ENCODE peak calls at places on chromosomes 16 and 17, in six cellular contexts. W, Y, D, I, T and F are unnamed samples.

GRCh38 chr17:72928454-72929136 is 163.9 kb downstream of the SLC39A11 start:
- DNase-seq in Y (no peak), I (no peak), W (no peak), D (no peak), T (no peak), F (no peak)

GRCh38 chr17:6048486-6048885 is 21.7 kb upstream of the WSCD1 start:
- DNase-seq in W (no peak), Y (no peak), T (no peak), I (no peak), D (no peak), F (no peak)

GRCh38 chr17:13562271-13562800 is 39.4 kb downstream of the HS3ST3A1 start:
- DNase-seq in I (no peak), T (no peak), W (no peak), D (no peak), Y (peak), F (no peak)

GRCh38 chr17:40886090-40886489 is 1.0 kb upstream of the KRT20 start:
- DNase-seq in D (no peak), Y (peak), I (no peak), T (no peak), W (no peak), F (no peak)

GRCh38 chr16:86964846-86965245 is 352.3 kb downstream of the C16orf95 start:
- DNase-seq in D (no peak), W (no peak), Y (no peak), I (no peak), T (no peak), F (no peak)

GRCh38 chr16:66487580-66488235 is 60.6 kb downstream of the BEAN1 start:
- DNase-seq in Y (no peak), D (no peak), I (no peak), W (no peak), T (no peak), F (no peak)

GRCh38 chr17:17223736-17224135 is 13.2 kb downstream of the FLCN start:
- DNase-seq in Y (no peak), T (no peak), W (no peak), I (no peak), D (no peak), F (no peak)

GRCh38 chr17:6755281-6755680 is 565 bp upstream of the XAF1 start:
- DNase-seq in W (no peak), Y (no peak), T (no peak), D (no peak), I (no peak), F (no peak)

GRCh38 chr17:3946711-3947235 is 17.5 kb downstream of the ATP2A3 start:
- DNase-seq in D (no peak), Y (no peak), T (no peak), W (no peak), I (no peak), F (no peak)

GRCh38 chr17:19405114-19405513 is 5.9 kb upstream of the RNF112 start:
- DNase-seq in Y (no peak), T (no peak), W (no peak), D (no peak), I (no peak), F (no peak)

GRCh38 chr17:78342438-78343098 is 17.3 kb downstream of the SOCS3 start:
- DNase-seq in W (no peak), T (no peak), Y (peak), I (no peak), D (no peak), F (no peak)

GRCh38 chr17:39800540-39800939 is 62.8 kb downstream of the GRB7 start:
- DNase-seq in D (no peak), Y (no peak), T (no peak), I (no peak), W (no peak), F (peak)

GRCh38 chr17:77304051-77304745 is 163.4 kb downstream of the SEC14L1 start:
- DNase-seq in T (no peak), W (peak), Y (no peak), D (no peak), I (no peak), F (no peak)

GRCh38 chr17:70086468-70086867 is 11.4 kb downstream of the KCNJ16 start:
- DNase-seq in Y (no peak), T (no peak), D (no peak), I (no peak), W (no peak), F (no peak)

GRCh38 chr16:7596285-7596684 is 263.6 kb downstream of the RBFOX1 start:
- DNase-seq in W (no peak), T (no peak), D (no peak), I (no peak), Y (no peak), F (no peak)

GRCh38 chr17:66654341-66654740 is 180.6 kb upstream of the CACNG5 start:
- DNase-seq in T (no peak), W (no peak), Y (peak), I (no peak), D (no peak), F (no peak)

GRCh38 chr16:29014561-29015029 is 29.7 kb downstream of the LAT start:
- DNase-seq in T (no peak), I (no peak), Y (no peak), D (no peak), W (no peak), F (no peak)

GRCh38 chr16:87358696-87359095 is 24.9 kb downstream of the FBXO31 start:
- DNase-seq in D (no peak), T (no peak), Y (no peak), I (no peak), W (no peak), F (no peak)

GRCh38 chr17:9999948-10000695 is 95.1 kb upstream of the RCVRN start:
- DNase-seq in T (no peak), D (no peak), I (no peak), W (no peak), Y (no peak), F (no peak)

GRCh38 chr16:73912311-73912710 is 384.3 kb upstream of the PSMD7 start:
- DNase-seq in I (no peak), T (no peak), Y (no peak), D (no peak), W (no peak), F (no peak)

GRCh38 chr16:847681-848445 is 47.3 kb upstream of the GNG13 start:
- DNase-seq in W (no peak), Y (no peak), T (no peak), D (no peak), I (no peak), F (no peak)

GRCh38 chr17:39227364-39227919 is 1.7 kb upstream of the STAC2 start:
- DNase-seq in D (no peak), Y (no peak), I (no peak), T (no peak), W (no peak), F (no peak)

GRCh38 chr17:52048503-52048902 is 110.0 kb downstream of the CA10 start:
- DNase-seq in I (no peak), D (no peak), T (no peak), W (peak), Y (no peak), F (no peak)

GRCh38 chr17:50258647-50259483 is 15.4 kb upstream of the TMEM92 start:
- DNase-seq in I (no peak), W (no peak), Y (no peak), D (no peak), T (no peak), F (no peak)

GRCh38 chr17:19255279-19255678 is 18.1 kb downstream of the EPN2 start:
- DNase-seq in D (no peak), T (no peak), W (no peak), Y (no peak), I (no peak), F (no peak)